ENCODE peak calls at places on chromosomes 1 and 21, in seven cellular contexts. N, D, Q, L, M, C and F are unnamed samples.
A peak's percentile ranks its signal among the peaks of the same experiment; 100 is the strongest.

GRCh38 chr21:46172863-46173528 is 11.3 kb downstream of the SPATC1L start:
- DNase-seq in L (no peak), M (no peak), N (no peak), C (no peak), Q (no peak), D (no peak), F (no peak)

GRCh38 chr21:40128891-40129290 is 261.7 kb downstream of the PCP4 start:
- DNase-seq in N (no peak), L (no peak), M (peak; percentile 70), D (no peak), C (no peak), Q (no peak), F (no peak)

GRCh38 chr1:117747605-117748004 is 141.8 kb downstream of the TENT5C start:
- DNase-seq in C (no peak), D (no peak), M (no peak), L (no peak), Q (no peak), N (no peak), F (no peak)

GRCh38 chr1:105485207-105485606 is 1571.3 kb upstream of the PRMT6 start:
- DNase-seq in Q (no peak), D (no peak), C (no peak), L (no peak), N (peak; percentile 33), M (peak; percentile 43), F (no peak)

GRCh38 chr1:10537082-10537766 is 62.5 kb downstream of the PEX14 start:
- DNase-seq in M (no peak), N (no peak), C (no peak), L (no peak), Q (no peak), D (no peak), F (no peak)

GRCh38 chr1:160284220-160284781 is 632 bp downstream of the PEX19 start:
- DNase-seq in N (peak; percentile 79), D (no peak), C (peak; percentile 50), L (no peak), Q (no peak), M (peak; percentile 65), F (no peak)

GRCh38 chr1:32757213-32757895 is 54.8 kb upstream of the SYNC start:
- DNase-seq in Q (no peak), N (no peak), L (no peak), M (no peak), C (no peak), D (no peak), F (no peak)

GRCh38 chr1:32272557-32273388 is 19.1 kb upstream of the HDAC1 start:
- DNase-seq in D (no peak), Q (no peak), L (no peak), M (no peak), C (no peak), N (no peak), F (no peak)

GRCh38 chr1:62882161-62882560 is 98.2 kb downstream of the ATG4C start:
- DNase-seq in C (no peak), M (peak; percentile 42), L (no peak), Q (no peak), N (no peak), D (no peak), F (no peak)

GRCh38 chr1:48619529-48619928 is 147.5 kb upstream of the SPATA6 start:
- DNase-seq in N (no peak), Q (no peak), L (no peak), D (peak; percentile 29), M (peak; percentile 67), C (no peak), F (no peak)

GRCh38 chr1:71668059-71668458 is 587.2 kb upstream of the ZRANB2 start:
- DNase-seq in N (no peak), D (no peak), M (no peak), Q (no peak), C (no peak), L (no peak), F (no peak)

GRCh38 chr1:24898152-24898908 is 31.7 kb downstream of the RUNX3 start:
- DNase-seq in M (peak; percentile 49), L (no peak), N (peak; percentile 48), D (no peak), Q (no peak), C (peak; percentile 47), F (no peak)

GRCh38 chr1:214857716-214858115 is 224.8 kb upstream of the KCNK2 start:
- DNase-seq in Q (no peak), N (no peak), D (no peak), C (no peak), L (no peak), M (no peak), F (no peak)

DNA sequence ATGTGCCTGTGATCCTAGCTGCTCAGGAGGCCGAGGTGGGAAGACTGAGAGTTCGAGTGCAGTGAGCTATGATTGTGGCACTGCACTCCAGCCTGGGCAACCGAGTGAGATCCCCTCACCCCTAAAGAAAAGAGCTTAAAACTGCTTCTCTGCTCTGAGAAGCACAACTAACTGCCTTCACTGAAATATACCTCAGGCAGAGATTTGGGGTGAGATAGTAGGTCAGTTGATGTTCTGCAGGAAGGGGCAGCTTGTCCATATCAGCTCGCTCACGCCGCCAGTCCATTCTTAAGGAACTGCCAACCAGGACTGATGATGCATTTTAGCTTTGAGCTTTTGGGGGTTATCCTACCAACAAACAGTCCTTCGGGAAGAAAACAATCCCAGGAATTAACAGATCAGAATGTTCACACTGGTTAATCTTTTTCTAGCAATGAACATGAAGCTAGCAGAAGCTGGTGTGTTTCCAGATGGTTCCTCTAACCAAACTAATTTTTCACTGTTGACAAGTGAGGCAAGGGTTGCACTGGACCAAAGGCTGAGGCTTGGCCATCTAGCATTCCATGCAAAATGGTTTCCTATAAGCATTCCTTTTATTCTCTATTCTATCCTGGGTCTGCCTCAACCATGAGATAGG is 31.6 kb downstream of the LHX4 start:
- DNase-seq in C (no peak), L (no peak), Q (no peak), N (peak; percentile 32), M (no peak), D (no peak), F (no peak)
- H3K4me3 ChIP-seq in C (no peak overlapping the region), L (no peak overlapping the region), Q (no peak overlapping the region), N (no peak overlapping the region), M (no peak overlapping the region), D (no peak overlapping the region), F (no peak overlapping the region)

DNA sequence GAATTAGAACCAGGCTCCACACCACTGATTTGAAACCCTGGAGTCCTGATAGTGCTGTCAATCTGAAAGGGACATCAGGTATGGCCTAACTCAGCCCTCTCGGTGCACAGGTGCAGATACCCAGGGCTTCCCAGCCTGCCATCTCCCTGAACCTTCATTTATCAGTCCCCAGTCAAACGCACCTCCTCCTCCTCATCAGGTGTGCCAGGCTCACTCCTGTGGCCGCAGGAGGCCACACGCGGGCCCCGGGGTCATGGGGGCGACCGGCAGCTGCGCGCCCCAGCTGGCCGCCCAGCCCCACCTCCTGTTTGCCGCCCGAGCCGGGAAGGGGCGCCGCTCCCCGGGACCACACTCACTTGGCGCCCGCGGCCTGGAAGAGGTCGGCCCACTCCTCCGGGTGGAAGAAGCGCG is 543 bp downstream of the FUCA1 start:
- DNase-seq in Q (no peak), D (peak; percentile 28), L (peak; percentile 3), N (no peak), M (no peak), C (no peak), F (no peak)
- H3K4me3 ChIP-seq in Q (peak overlapping the region; percentile 78), D (peak overlapping the region; percentile 86), L (peak overlapping the region; percentile 77), N (peak overlapping the region; percentile 68), M (peak overlapping the region; percentile 63), C (peak overlapping the region; percentile 81), F (peak overlapping the region; percentile 60)

GRCh38 chr1:230750986-230751625 is 3.9 kb downstream of the CAPN9 start:
- DNase-seq in Q (no peak), M (no peak), C (peak; percentile 24), D (no peak), L (no peak), N (no peak), F (no peak)
- H3K4me3 ChIP-seq in Q (no peak overlapping the region), M (no peak overlapping the region), C (no peak overlapping the region), D (no peak overlapping the region), L (no peak overlapping the region), N (no peak overlapping the region), F (no peak overlapping the region)

GRCh38 chr21:26964379-26964778 is 2.5 kb downstream of the ADAMTS5 start:
- DNase-seq in Q (no peak), N (peak; percentile 26), D (peak; percentile 73), C (peak; percentile 44), M (no peak), L (no peak), F (no peak)
- H3K4me3 ChIP-seq in Q (peak overlapping the region; percentile 33), N (no peak overlapping the region), D (peak overlapping the region; percentile 67), C (no peak overlapping the region), M (no peak overlapping the region), L (no peak overlapping the region), F (no peak overlapping the region)

GRCh38 chr1:113981962-113982931 is 3.0 kb downstream of the OLFML3 start:
- DNase-seq in M (peak; percentile 49), C (peak; percentile 74), N (peak; percentile 87), L (no peak), Q (no peak), D (peak; percentile 79), F (no peak)

GRCh38 chr1:113976609-113977278 is 2.5 kb upstream of the OLFML3 start:
- DNase-seq in M (peak; percentile 10), D (peak; percentile 52), C (no peak), L (no peak), N (peak; percentile 73), Q (no peak), F (no peak)

GRCh38 chr1:113978863-113979702 is at the start of gene OLFML3:
- DNase-seq in Q (peak; percentile 81), D (peak; percentile 92), N (peak; percentile 97), C (peak; percentile 79), L (peak; percentile 8), M (peak; percentile 89), F (peak; percentile 40)

GRCh38 chr1:113982955-113983742 is 3.9 kb downstream of the OLFML3 start:
- DNase-seq in L (no peak), N (no peak), M (no peak), D (no peak), C (no peak), Q (no peak), F (no peak)

DNA sequence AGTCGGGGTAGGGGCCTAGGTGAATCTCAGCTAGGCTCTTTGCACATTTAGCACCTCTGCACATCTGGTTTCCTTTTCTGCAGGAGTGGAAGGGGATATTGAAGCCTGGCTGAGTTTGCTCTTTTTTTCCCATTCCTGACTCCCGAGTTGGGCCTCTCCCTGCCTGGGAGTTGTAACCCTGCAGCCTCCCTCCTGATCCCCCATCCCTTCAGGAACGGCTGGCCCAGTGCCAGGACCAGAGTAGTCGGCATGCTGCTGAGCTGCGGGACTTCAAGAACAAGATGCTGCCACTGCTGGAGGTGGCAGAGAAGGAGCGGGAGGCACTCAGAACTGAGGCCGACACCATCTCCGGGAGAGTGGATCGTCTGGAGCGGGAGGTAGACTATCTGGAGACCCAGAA is 846 bp downstream of the OLFML3 start:
- DNase-seq in L (no peak), D (peak; percentile 75), Q (no peak), N (peak; percentile 76), M (no peak), C (peak; percentile 56), F (no peak)
- H3K4me3 ChIP-seq in L (no peak overlapping the region), D (peak overlapping the region; percentile 40), Q (peak overlapping the region; percentile 9), N (peak overlapping the region; percentile 47), M (no peak overlapping the region), C (peak overlapping the region; percentile 23), F (no peak overlapping the region)